ENCODE peak calls at places on chromosomes 4 and X, in six cellular contexts. D is pancreas, O is left lung, Y is psoas muscle, H is Peyer's patch, V is keratinocyte. J is an unnamed sample. For H3K27me3, the result is how much of the 10 kb centered on the place peaks cover.

GRCh38 chr4:53646792-53647191 is 55.5 kb upstream of the LNX1 start:
- DNase-seq in V (no peak), D (no peak), H (no peak), O (no peak), Y (no peak), J (no peak)

GRCh38 chr4:83556006-83556712 is 20.3 kb downstream of the GPAT3 start:
- DNase-seq in D (no peak), H (no peak), V (no peak), O (no peak), Y (no peak), J (no peak)

GRCh38 chrX:118271770-118272169 is 74.1 kb upstream of the WDR44 start:
- DNase-seq in Y (no peak), V (no peak), D (no peak), H (no peak), O (no peak), J (no peak)

GRCh38 chr4:73396304-73396703 is 7.8 kb upstream of the ALB start:
- DNase-seq in Y (no peak), O (no peak), D (no peak), H (no peak), V (no peak), J (no peak)

GRCh38 chr4:137124278-137124932 is 407.9 kb downstream of the PCDH18 start:
- DNase-seq in Y (no peak), V (no peak), O (no peak), H (no peak), D (no peak), J (no peak)

GRCh38 chrX:8091526-8091925 is 79.5 kb downstream of the VCX2 start:
- DNase-seq in V (no peak), O (no peak), Y (no peak), D (no peak), H (no peak), J (no peak)

GRCh38 chrX:140274761-140275525 is 229.9 kb downstream of the SOX3 start:
- DNase-seq in V (peak), D (no peak), O (no peak), Y (no peak), H (no peak), J (no peak)

GRCh38 chr4:176587920-176588319 is 204.8 kb downstream of the VEGFC start:
- DNase-seq in V (no peak), Y (no peak), D (no peak), O (no peak), H (no peak), J (no peak)

GRCh38 chr4:42570221-42570620 is 86.7 kb downstream of the ATP8A1 start:
- DNase-seq in D (peak), Y (peak), V (no peak), O (peak), H (no peak), J (no peak)

GRCh38 chr4:84901745-84902283 is 64.7 kb downstream of the WDFY3 start:
- DNase-seq in O (no peak), V (no peak), D (no peak), H (no peak), Y (no peak), J (no peak)

GRCh38 chr4:187236491-187236890 is 512.8 kb upstream of the FAT1 start:
- DNase-seq in Y (no peak), V (no peak), D (no peak), O (no peak), H (no peak), J (no peak)

GRCh38 chrX:139559383-139560042 is 29.0 kb downstream of the F9 start:
- DNase-seq in Y (no peak), D (peak), V (no peak), H (no peak), O (no peak), J (peak)

GRCh38 chr4:156805696-156806095 is 165.9 kb downstream of the PDGFC start:
- DNase-seq in O (no peak), V (no peak), D (no peak), H (no peak), Y (no peak), J (no peak)

GRCh38 chrX:50495616-50496015 is 25.0 kb upstream of the DGKK start:
- DNase-seq in D (peak), Y (no peak), H (no peak), V (no peak), O (peak), J (no peak)

GRCh38 chrX:110383414-110383813 is 24.8 kb downstream of the RTL9 start:
- DNase-seq in O (no peak), V (no peak), H (no peak), D (no peak), Y (no peak), J (no peak)

GRCh38 chrX:121356850-121357171 is 309.4 kb downstream of the GLUD2 start:
- DNase-seq in D (no peak), V (no peak), H (no peak), Y (no peak), O (no peak), J (no peak)

GRCh38 chrX:25002658-25003015 is 13.1 kb downstream of the ARX start:
- DNase-seq in V (no peak), Y (no peak), D (no peak), H (no peak), O (no peak), J (no peak)

GRCh38 chr4:147884536-147884935 is 152.6 kb downstream of the ARHGAP10 start:
- DNase-seq in Y (no peak), O (no peak), H (no peak), V (no peak), D (no peak), J (no peak)

GRCh38 chrX:74534569-74535038 is 79.8 kb downstream of the RLIM start:
- DNase-seq in V (no peak), Y (no peak), H (no peak), O (no peak), D (no peak), J (peak)

GRCh38 chr4:143402776-143403550 is 66.3 kb downstream of the GAB1 start:
- DNase-seq in H (no peak), Y (no peak), O (no peak), D (no peak), V (no peak), J (no peak)

GRCh38 chr4:151287409-151287808 is 10.4 kb downstream of the PRSS48 start:
- DNase-seq in O (no peak), V (no peak), Y (no peak), H (no peak), D (no peak), J (no peak)

GRCh38 chrX:105282077-105282476 is 61.6 kb upstream of the TEX13A start:
- DNase-seq in Y (no peak), H (no peak), D (no peak), O (no peak), V (no peak), J (no peak)

GRCh38 chrX:89033723-89034122 is 286.7 kb downstream of the CPXCR1 start:
- DNase-seq in H (no peak), O (no peak), Y (no peak), V (no peak), D (no peak), J (no peak)

DNA sequence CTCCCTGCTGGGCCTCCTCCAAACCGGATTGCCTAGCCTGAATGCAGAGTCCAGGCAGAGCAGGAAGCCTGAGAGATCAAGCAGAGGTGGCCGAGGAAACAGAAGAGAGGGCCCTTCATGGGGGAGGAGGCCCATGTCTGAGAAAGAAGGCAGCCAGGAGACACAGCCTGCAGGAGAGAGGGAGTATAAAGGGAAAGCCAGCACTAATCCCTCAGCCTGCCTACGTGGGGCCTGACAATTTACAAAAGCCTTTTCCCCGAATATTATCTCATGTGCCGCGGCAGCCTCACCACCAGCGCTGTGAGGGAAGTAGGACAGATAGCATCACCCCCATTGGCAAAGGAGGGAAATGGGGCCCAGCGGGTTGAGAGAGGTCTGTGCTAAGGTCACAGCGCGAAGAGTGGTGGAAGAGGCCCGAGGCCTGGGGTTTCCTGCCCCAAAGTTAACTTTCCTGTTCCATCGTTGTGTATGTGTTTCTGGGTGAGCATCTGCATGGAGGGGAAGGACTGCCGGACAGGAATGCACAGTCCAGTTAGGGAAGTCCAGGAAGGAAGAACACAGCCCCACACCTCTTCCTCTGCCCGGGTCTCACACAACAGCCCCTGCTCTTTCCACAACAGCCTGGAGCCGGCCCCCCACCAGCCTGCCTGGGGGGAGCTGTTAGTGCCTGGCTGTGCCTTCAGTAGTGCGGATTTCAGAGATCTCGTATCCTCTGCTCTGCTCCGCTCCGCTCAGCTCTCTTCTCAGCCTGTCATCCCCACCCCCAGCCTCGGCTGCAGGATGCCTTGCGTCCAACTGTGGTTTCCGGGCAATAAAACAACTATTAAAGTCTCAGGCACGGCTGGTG is 50.9 kb upstream of the BCOR start:
- DNase-seq in O (no peak), V (no peak), Y (no peak), D (no peak), H (no peak), J (no peak)
- H3K27me3 ChIP-seq in O (under half), V (under half), Y (half or more), D (under half), H (under half), J (under half)

DNA sequence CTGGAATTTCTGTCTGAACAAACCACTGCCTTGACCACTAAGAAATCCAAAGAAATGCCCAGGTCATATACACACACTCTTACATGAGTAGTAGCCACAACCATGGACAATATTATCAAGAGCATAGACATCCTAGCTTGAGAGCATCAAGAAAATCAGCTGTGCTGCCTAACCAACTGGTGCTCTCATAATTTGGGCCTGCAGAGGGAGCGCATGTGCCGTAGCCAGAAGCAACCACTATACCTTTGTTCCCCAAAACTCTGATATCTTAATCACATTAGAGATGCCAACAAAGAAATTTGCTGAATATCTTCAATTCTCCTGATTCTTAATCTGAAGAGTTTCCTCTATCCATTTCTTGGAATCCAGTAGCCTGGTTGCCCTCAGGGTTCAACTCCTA is 163.6 kb downstream of the ZNF674 start:
- DNase-seq in O (no peak), Y (no peak), D (no peak), V (no peak), H (no peak), J (peak)
- TF ChIP-seq CTCF in O (peak), Y (no peak), D (no peak), V (peak), H (peak), J (peak)

GRCh38 chrX:151984328-151984727 is 9.9 kb upstream of the GABRE start:
- DNase-seq in Y (peak), D (no peak), O (no peak), H (no peak), V (peak), J (no peak)

GRCh38 chrX:151982217-151982616 is 7.7 kb upstream of the GABRE start:
- DNase-seq in H (no peak), V (peak), O (no peak), Y (no peak), D (no peak), J (no peak)

GRCh38 chrX:151977923-151978322 is 3.4 kb upstream of the GABRE start:
- DNase-seq in D (no peak), Y (no peak), O (no peak), V (no peak), H (no peak), J (no peak)

GRCh38 chrX:151983186-151983585 is 8.7 kb upstream of the GABRE start:
- DNase-seq in V (no peak), D (no peak), O (no peak), Y (no peak), H (no peak), J (no peak)

DNA sequence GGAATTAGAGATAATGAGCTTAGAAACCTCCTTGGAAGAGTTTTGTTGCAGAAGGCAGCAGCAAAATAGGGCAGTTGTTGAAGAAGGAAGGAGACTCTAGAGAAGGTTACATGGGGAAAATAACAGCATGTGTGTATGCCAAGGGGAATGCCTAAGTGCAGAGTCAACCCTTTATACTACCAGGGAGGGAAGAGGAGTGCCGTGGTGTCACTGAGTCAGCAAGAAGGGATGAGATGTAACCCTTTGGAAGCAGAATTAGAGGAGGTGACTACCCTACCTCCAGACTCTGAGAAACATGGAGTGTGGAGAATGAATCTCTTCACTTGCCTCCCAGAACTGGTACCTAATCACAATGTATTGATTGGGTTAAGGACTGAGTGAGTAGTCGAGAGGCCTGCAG is 6.7 kb upstream of the GABRE start:
- DNase-seq in Y (no peak), O (no peak), H (no peak), D (no peak), V (peak), J (no peak)
- H3K4me3 ChIP-seq in Y (no peak), O (no peak), H (no peak), D (no peak), V (no peak), J (no peak)

DNA sequence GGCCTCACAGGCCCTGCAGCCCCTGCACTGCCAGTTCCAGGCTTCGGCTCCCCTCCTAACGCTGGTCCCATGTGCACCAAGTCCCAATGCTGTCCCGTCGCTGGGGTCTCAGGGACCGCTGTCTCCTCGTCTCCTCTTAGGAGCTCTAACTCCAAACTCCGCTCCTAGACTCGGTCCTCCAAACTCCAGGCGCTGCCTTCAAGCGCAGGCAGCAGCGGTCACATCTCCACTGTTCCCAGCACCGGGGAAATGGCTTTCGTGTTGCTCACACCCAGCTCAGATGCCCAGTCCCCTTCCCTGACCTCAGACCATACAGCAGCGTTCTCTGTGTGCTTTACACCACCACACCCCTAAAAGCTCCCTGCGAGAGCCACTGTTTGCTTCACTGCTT is 19.6 kb upstream of the HMX1 start:
- DNase-seq in H (no peak), O (no peak), Y (no peak), V (no peak), D (no peak), J (no peak)
- H3K27me3 ChIP-seq in H (under half), O (half or more), Y (half or more), V (half or more), D (under half), J (under half)